ENCODE peak calls at places on chromosome 10, in five cellular contexts. I is colonic mucosa, K is foreskin fibroblast, G is A172, Y is astrocyte of the spinal cord. N is an unnamed sample.

GRCh38 chr10:20767028-20767427 is 130.1 kb downstream of the NEBL start:
- DNase-seq in Y (peak), K (peak), G (peak), I (no peak), N (no peak)

GRCh38 chr10:29980084-29980483 is 79.3 kb downstream of the JCAD start:
- DNase-seq in G (peak), Y (peak), I (no peak), K (no peak), N (no peak)

GRCh38 chr10:69801094-69801433 is 642 bp upstream of the COL13A1 start:
- DNase-seq in I (peak), K (peak), G (peak), Y (peak), N (peak)

GRCh38 chr10:111034598-111035310 is 42.1 kb upstream of the ADRA2A start:
- DNase-seq in K (peak), G (peak), Y (peak), I (no peak), N (no peak)

GRCh38 chr10:102410427-102411073 is 8.0 kb downstream of the PSD start:
- DNase-seq in I (no peak), K (no peak), Y (no peak), G (no peak), N (no peak)

GRCh38 chr10:100163704-100164621 is 21.9 kb downstream of the ERLIN1 start:
- DNase-seq in G (no peak), Y (no peak), K (no peak), I (no peak), N (no peak)

GRCh38 chr10:103852189-103852711 is 3.1 kb downstream of the SH3PXD2A start:
- DNase-seq in Y (peak), G (no peak), K (peak), I (peak), N (peak)

GRCh38 chr10:110042891-110043290 is 35.1 kb downstream of the ADD3 start:
- DNase-seq in Y (no peak), I (no peak), K (no peak), G (no peak), N (no peak)

GRCh38 chr10:69073731-69074130 is 14.2 kb upstream of the SRGN start:
- DNase-seq in I (no peak), G (no peak), Y (no peak), K (no peak), N (no peak)

GRCh38 chr10:70672165-70672992 is at the start of gene ADAMTS14:
- DNase-seq in K (no peak), I (no peak), G (peak), Y (peak), N (peak)

GRCh38 chr10:129662386-129662785 is 195.3 kb downstream of the MGMT start:
- DNase-seq in I (no peak), K (no peak), Y (no peak), G (no peak), N (no peak)

GRCh38 chr10:131860806-131861440 is 39.9 kb upstream of the PPP2R2D start:
- DNase-seq in Y (no peak), K (no peak), G (no peak), I (no peak), N (no peak)

GRCh38 chr10:69965919-69966662 is 86.6 kb upstream of the MACROH2A2 start:
- DNase-seq in K (no peak), G (no peak), Y (peak), I (peak), N (no peak)

GRCh38 chr10:58335306-58336005 is 650 bp downstream of the UBE2D1 start:
- DNase-seq in Y (peak), G (peak), K (peak), I (peak), N (peak)

GRCh38 chr10:59342723-59343122 is 19.6 kb downstream of the FAM13C start:
- DNase-seq in G (no peak), I (no peak), K (no peak), Y (no peak), N (no peak)

GRCh38 chr10:118106426-118106825 is 59.7 kb upstream of the RAB11FIP2 start:
- DNase-seq in K (peak), I (peak), G (peak), Y (peak), N (no peak)